ENCODE peak calls at places on chromosomes 4 and X, in ten cellular contexts. Q is T-helper 9 cell; D is activated CD4-positive, alpha-beta T cell treated with anti-CD3 and anti-CD28 coated beads, Interleukin-2, amount 50 U/mL, for 24 hours; V is NCI-H2081; R is H54; N is C1 segment of cervical spinal cord; T is iPS DF 6.9; K is pancreas; G is body of pancreas; S is posterior vena cava. Z is an unnamed sample.

GRCh38 chr4:121256346-121256745 is 92.2 kb upstream of the TNIP3 start:
- DNase-seq in Q (no peak), D (peak), V (no peak), R (peak), N (no peak), T (no peak), K (no peak), G (no peak), S (no peak), Z (no peak)

GRCh38 chr4:133146574-133147198 is 2.4 kb upstream of the PCDH10 start:
- DNase-seq in Q (no peak), D (no peak), V (peak), R (no peak), N (peak), T (no peak), K (no peak), G (peak), S (peak), Z (no peak)

GRCh38 chrX:107678957-107679740 is 50.8 kb downstream of the PRPS1 start:
- DNase-seq in Q (peak), D (peak), V (no peak), R (peak), N (no peak), T (no peak), K (no peak), G (peak), S (peak), Z (peak)

GRCh38 chr4:3198906-3199305 is 50.1 kb upstream of the MSANTD1 start:
- DNase-seq in Q (no peak), D (no peak), V (no peak), R (no peak), N (no peak), T (no peak), K (no peak), G (no peak), S (no peak), Z (no peak)

GRCh38 chr4:36394352-36394903 is 113.0 kb downstream of the DTHD1 start:
- DNase-seq in Q (peak), D (peak), V (no peak), R (no peak), N (no peak), T (no peak), K (no peak), G (no peak), S (no peak), Z (no peak)

GRCh38 chr4:11399461-11399971 is 29.2 kb downstream of the HS3ST1 start:
- DNase-seq in Q (no peak), D (no peak), V (no peak), R (no peak), N (no peak), T (no peak), K (no peak), G (no peak), S (no peak), Z (no peak)

GRCh38 chrX:112784692-112785091 is 55.9 kb downstream of the AMOT start:
- DNase-seq in Q (no peak), D (no peak), V (no peak), R (no peak), N (peak), T (no peak), K (no peak), G (no peak), S (no peak), Z (no peak)

GRCh38 chrX:137040113-137040794 is 6.5 kb upstream of the GPR101 start:
- DNase-seq in Q (no peak), D (no peak), V (no peak), R (no peak), N (no peak), T (no peak), K (no peak), G (no peak), S (no peak), Z (no peak)

GRCh38 chr4:42133006-42133405 is 19.4 kb downstream of the BEND4 start:
- DNase-seq in Q (no peak), D (no peak), V (no peak), R (no peak), N (no peak), T (no peak), K (no peak), G (no peak), S (no peak), Z (no peak)

GRCh38 chr4:84596826-84597225 is 13.9 kb downstream of the CDS1 start:
- DNase-seq in Q (no peak), D (no peak), V (no peak), R (no peak), N (no peak), T (no peak), K (no peak), G (no peak), S (no peak), Z (no peak)

GRCh38 chr4:186948361-186949291 is 225.0 kb upstream of the FAT1 start:
- DNase-seq in Q (no peak), D (no peak), V (peak), R (no peak), N (no peak), T (no peak), K (no peak), G (peak), S (no peak), Z (no peak)

GRCh38 chrX:151828434-151829080 is 84.1 kb upstream of the MAGEA4 start:
- DNase-seq in Q (no peak), D (no peak), V (no peak), R (no peak), N (no peak), T (no peak), K (no peak), G (no peak), S (no peak), Z (no peak)